ENCODE peak calls at places on chromosomes 16 and 17, in four cellular contexts. M, P, W and I are unnamed samples.

GRCh38 chr17:55540414-55541091 is 29.3 kb upstream of the SMIM36 start:
- DNase-seq in M (no peak), P (no peak), W (no peak), I (no peak)

GRCh38 chr16:9151597-9151996 is 60.2 kb downstream of the HAPSTR1 start:
- DNase-seq in M (no peak), P (no peak), W (no peak), I (no peak)

GRCh38 chr17:38743556-38744171 is 4.5 kb downstream of the PCGF2 start:
- DNase-seq in M (no peak), P (no peak), W (peak), I (no peak)

GRCh38 chr17:60439501-60439900 is 17.2 kb downstream of the CHCT1 start:
- DNase-seq in M (no peak), P (no peak), W (no peak), I (no peak)

GRCh38 chr17:40602445-40603443 is 37.5 kb upstream of the CCR7 start:
- DNase-seq in M (no peak), P (no peak), W (no peak), I (no peak)

GRCh38 chr16:87995644-87996043 is 44.4 kb downstream of the BANP start:
- DNase-seq in M (peak), P (no peak), W (no peak), I (no peak)

GRCh38 chr17:74172700-74173099 is 30.8 kb upstream of the RPL38 start:
- DNase-seq in M (no peak), P (no peak), W (no peak), I (no peak)

GRCh38 chr16:58471209-58471975 is 28.6 kb upstream of the NDRG4 start:
- DNase-seq in M (no peak), P (no peak), W (no peak), I (no peak)

GRCh38 chr17:75331671-75332070 is 42.4 kb upstream of the SLC25A19 start:
- DNase-seq in M (no peak), P (peak), W (no peak), I (no peak)

GRCh38 chr16:21656795-21657768 is 4.7 kb upstream of the IGSF6 start:
- DNase-seq in M (peak), P (no peak), W (no peak), I (peak)

GRCh38 chr17:67443931-67444597 is 67.0 kb downstream of the PITPNC1 start:
- DNase-seq in M (no peak), P (no peak), W (no peak), I (no peak)

GRCh38 chr17:10249271-10250010 is 51.0 kb upstream of the GAS7 start:
- DNase-seq in M (no peak), P (no peak), W (no peak), I (no peak)

GRCh38 chr17:17836818-17837379 is at the start of gene SREBF1:
- DNase-seq in M (peak), P (peak), W (peak), I (peak)

GRCh38 chr17:66508896-66509843 is 206.8 kb downstream of the PRKCA start:
- DNase-seq in M (no peak), P (peak), W (peak), I (peak)

GRCh38 chr16:2194852-2195315 is 1.5 kb downstream of the CASKIN1 start:
- DNase-seq in M (peak), P (peak), W (no peak), I (peak)

GRCh38 chr16:626787-627457 is 3.9 kb upstream of the WFIKKN1 start:
- DNase-seq in M (no peak), P (no peak), W (no peak), I (no peak)

GRCh38 chr17:14089179-14089578 is 19.9 kb downstream of the COX10 start:
- DNase-seq in M (no peak), P (no peak), W (no peak), I (no peak)

GRCh38 chr17:33169580-33170285 is 123.4 kb downstream of the ASIC2 start:
- DNase-seq in M (no peak), P (no peak), W (no peak), I (no peak)

GRCh38 chr16:81784042-81784785 is 5.1 kb downstream of the PLCG2 start:
- DNase-seq in M (peak), P (peak), W (peak), I (no peak)

DNA sequence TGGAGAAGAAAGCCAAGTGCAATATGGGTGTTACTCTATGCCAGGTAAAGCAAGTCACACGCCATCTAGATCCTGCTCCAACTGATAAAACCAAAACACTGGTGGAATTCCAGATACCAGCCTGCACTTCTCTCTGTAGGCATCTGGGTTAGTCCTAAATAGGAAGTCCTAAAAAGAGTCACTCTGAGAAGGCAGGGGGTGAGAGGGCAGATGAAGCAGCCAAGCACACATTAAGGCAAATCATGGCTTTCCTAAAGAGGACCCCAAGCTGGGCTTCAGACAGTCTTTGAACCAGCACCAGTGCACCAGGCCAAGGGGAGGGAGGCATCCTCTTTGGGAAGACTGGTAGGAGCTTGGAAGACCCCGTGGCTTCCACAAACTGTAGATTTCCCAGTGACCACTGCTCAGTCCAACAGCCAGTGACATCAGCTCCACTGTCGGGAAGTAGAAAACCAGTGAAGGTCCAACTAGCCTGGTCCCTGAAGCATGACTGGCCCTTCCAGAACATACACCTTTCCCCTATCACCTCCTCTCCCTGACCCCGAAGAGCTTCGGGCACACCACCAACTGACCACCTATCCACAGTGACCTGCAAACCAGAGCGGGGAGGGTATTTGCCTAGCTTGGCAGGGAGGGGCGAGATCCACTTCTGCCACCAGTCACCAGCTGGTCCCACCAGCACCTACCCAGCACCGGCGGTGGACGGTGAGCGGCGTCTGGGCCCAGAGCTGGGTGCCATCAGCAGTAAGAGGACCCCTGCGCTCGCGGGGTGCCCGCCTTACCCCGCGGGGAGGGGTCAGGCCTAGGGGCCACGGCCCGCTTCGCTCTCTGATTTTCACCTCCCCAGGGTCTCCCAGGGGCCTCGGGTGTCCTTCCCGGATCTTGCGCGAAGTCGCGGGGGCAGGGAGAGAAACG is 1.0 kb downstream of the LITAF start:
- DNase-seq in M (peak), P (peak), W (peak), I (no peak)
- TF ChIP-seq POLR2A in M (no peak), P (peak), W (no peak), I (no peak)

GRCh38 chr16:27424772-27425498 is 23.0 kb downstream of the IL21R start:
- DNase-seq in M (peak), P (no peak), W (no peak), I (no peak)
- TF ChIP-seq POLR2A in M (no peak), P (no peak), W (no peak), I (no peak)

GRCh38 chr17:21371511-21372081 is 4.6 kb upstream of the KCNJ12 start:
- DNase-seq in M (no peak), P (no peak), W (no peak), I (no peak)

GRCh38 chr17:21368545-21369246 is 7.5 kb upstream of the KCNJ12 start:
- DNase-seq in M (no peak), P (no peak), W (no peak), I (no peak)

GRCh38 chr17:21372256-21372954 is 3.8 kb upstream of the KCNJ12 start:
- DNase-seq in M (no peak), P (no peak), W (no peak), I (no peak)

GRCh38 chr17:21370430-21370829 is 5.7 kb upstream of the KCNJ12 start:
- DNase-seq in M (no peak), P (no peak), W (no peak), I (peak)

DNA sequence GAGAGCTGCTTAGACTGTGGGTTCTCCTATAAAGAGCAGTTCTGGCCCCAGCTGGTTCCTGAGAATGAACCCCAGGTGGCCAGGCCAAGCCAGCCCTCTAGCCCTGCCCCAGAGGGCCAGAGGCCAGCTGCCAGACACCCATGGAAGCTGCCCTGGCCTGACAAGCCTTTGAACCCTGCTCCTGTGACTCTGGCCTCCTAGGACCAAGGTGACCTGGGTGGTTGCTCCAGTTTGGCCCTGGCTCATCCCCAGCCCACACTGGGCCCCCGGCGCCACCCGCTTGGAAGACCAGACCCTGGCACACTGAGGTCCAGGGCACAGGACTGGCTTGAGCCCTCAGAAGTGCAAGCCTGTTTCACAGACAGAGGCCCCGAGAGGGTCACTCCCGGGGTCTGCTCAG is 6.8 kb upstream of the KCNJ12 start:
- DNase-seq in M (no peak), P (no peak), W (no peak), I (no peak)
- TF ChIP-seq POLR2A in M (no peak), P (no peak), W (no peak), I (no peak)

DNA sequence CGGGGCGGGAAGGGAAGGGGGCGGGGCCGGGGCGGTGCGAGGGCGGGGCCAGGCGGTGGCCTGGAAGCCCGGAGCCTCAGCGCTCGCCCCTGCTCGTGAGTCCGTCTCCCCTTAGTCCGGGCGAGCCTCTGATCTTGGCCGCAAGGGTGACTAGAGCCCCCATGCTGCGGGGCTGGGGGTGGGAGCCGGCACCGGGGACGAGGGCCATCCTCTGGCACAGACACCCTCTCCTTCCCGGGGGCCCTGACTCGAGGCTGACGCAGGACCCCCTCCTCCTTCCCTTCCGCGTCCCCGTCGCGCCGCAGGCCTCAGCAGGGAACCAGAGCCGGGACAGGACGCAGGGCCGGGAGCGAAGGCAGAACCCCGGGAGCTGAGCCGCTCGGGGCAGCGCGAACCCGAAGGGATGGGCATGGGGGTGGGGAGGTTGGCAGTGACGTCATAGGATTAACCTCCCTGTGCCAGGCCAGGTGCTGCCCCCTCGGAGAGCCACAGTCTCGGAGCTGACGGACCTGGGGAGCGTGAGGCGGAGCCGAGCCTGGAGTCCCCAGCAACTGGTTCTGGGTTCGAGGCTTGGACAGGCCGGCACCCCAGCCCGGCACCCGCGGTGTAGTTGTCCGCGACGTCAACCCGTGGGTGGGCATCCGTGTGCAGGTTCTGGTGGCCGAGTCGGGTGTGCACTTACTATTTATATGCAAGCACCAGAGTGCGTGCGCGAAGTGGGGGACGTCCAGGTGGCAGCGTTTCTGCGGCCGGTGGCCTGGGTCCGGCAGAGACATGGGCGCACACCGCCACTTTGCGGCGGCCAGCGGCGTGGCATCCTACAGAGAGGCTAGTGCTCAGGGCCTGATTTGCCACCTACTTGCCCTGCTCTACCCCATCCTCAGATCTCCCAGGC is 501 bp upstream of the PLCD3 start:
- DNase-seq in M (peak), P (peak), W (peak), I (peak)
- TF ChIP-seq POLR2A in M (no peak), P (peak), W (peak), I (no peak)